ENCODE peak calls at places on chromosomes 4 and X, in nine cellular contexts. X is activated naive CD8-positive, alpha-beta T cell treated with anti-CD3 and anti-CD28 coated beads, Interleukin-2, amount 10 ng/mL, durations not matched to agents 7 days and 5 days; J is left ventricle myocardium superior; K is right cardiac atrium; V is stimulated activated memory B cell treated with anti-CD40 and anti-IgM and Interleukin-4, amounts not matched to agents 10 μg/mL and 1 μg/mL and 100 μg/mL, for 72 hours; H is K562; C is naive thymus-derived CD8-positive, alpha-beta T cell; E is gastroesophageal sphincter; Q is naive thymus-derived CD4-positive, alpha-beta T cell. P is an unnamed sample.

GRCh38 chr4:7788193-7788592 is 151.5 kb downstream of the AFAP1 start:
- ATAC-seq in X (no peak), J (no peak), K (no peak), V (no peak), H (peak), C (no peak), E (no peak), Q (no peak), P (no peak)

GRCh38 chrX:100413231-100413630 is 3.2 kb upstream of the PCDH19 start:
- ATAC-seq in X (no peak), J (peak), K (peak), V (no peak), H (peak), C (peak), E (peak), Q (peak), P (peak)

GRCh38 chr4:113468165-113469022 is 293.1 kb downstream of the CAMK2D start:
- ATAC-seq in X (no peak), J (peak), K (peak), V (peak), H (no peak), C (no peak), E (peak), Q (peak), P (peak)

GRCh38 chrX:13256562-13256961 is 63.3 kb downstream of the ATXN3L start:
- ATAC-seq in X (no peak), J (no peak), K (no peak), V (peak), H (no peak), C (no peak), E (no peak), Q (no peak), P (no peak)

GRCh38 chrX:19332983-19333382 is 10.7 kb upstream of the PDHA1 start:
- ATAC-seq in X (no peak), J (peak), K (peak), V (no peak), H (no peak), C (no peak), E (no peak), Q (no peak), P (no peak)

GRCh38 chr4:68433582-68433981 is 13.7 kb upstream of the TMPRSS11E start:
- ATAC-seq in X (no peak), J (no peak), K (no peak), V (no peak), H (no peak), C (no peak), E (no peak), Q (no peak), P (peak)

GRCh38 chr4:114287079-114287696 is 307.7 kb upstream of the ARSJ start:
- ATAC-seq in X (no peak), J (no peak), K (no peak), V (no peak), H (no peak), C (no peak), E (no peak), Q (no peak), P (peak)

GRCh38 chrX:45202171-45202570 is 1.5 kb upstream of the DIPK2B start:
- ATAC-seq in X (no peak), J (no peak), K (no peak), V (no peak), H (no peak), C (no peak), E (no peak), Q (no peak), P (no peak)

GRCh38 chr4:110306363-110306762 is 107.9 kb upstream of the ELOVL6 start:
- ATAC-seq in X (no peak), J (peak), K (peak), V (no peak), H (no peak), C (no peak), E (no peak), Q (no peak), P (no peak)

GRCh38 chr4:80010316-80010715 is 62.7 kb downstream of the ANTXR2 start:
- ATAC-seq in X (peak), J (no peak), K (no peak), V (no peak), H (no peak), C (no peak), E (no peak), Q (no peak), P (no peak)

GRCh38 chr4:150573534-150573933 is 8.4 kb upstream of the MAB21L2 start:
- ATAC-seq in X (no peak), J (no peak), K (no peak), V (no peak), H (peak), C (no peak), E (no peak), Q (no peak), P (no peak)

GRCh38 chr4:148311493-148311892 is 130.7 kb downstream of the NR3C2 start:
- ATAC-seq in X (no peak), J (no peak), K (no peak), V (no peak), H (no peak), C (no peak), E (no peak), Q (no peak), P (no peak)

GRCh38 chrX:15274946-15275345 is 5.1 kb upstream of the ASB9 start:
- ATAC-seq in X (no peak), J (no peak), K (no peak), V (no peak), H (no peak), C (no peak), E (no peak), Q (no peak), P (no peak)

GRCh38 chrX:48938721-48939416 is 18.5 kb downstream of the OTUD5 start:
- ATAC-seq in X (peak), J (no peak), K (no peak), V (peak), H (no peak), C (peak), E (no peak), Q (peak), P (peak)

GRCh38 chr4:137703225-137703624 is 170.9 kb upstream of the PCDH18 start:
- ATAC-seq in X (no peak), J (peak), K (peak), V (no peak), H (no peak), C (no peak), E (no peak), Q (no peak), P (no peak)

GRCh38 chrX:11470231-11470630 is 177.0 kb downstream of the AMELX start:
- ATAC-seq in X (no peak), J (peak), K (peak), V (no peak), H (no peak), C (no peak), E (peak), Q (no peak), P (no peak)

GRCh38 chr4:84965558-84966381 is 720 bp downstream of the WDFY3 start:
- ATAC-seq in X (peak), J (peak), K (peak), V (peak), H (peak), C (no peak), E (peak), Q (peak), P (peak)

GRCh38 chr4:110164856-110165255 is 33.6 kb downstream of the ELOVL6 start:
- ATAC-seq in X (peak), J (no peak), K (no peak), V (no peak), H (no peak), C (peak), E (no peak), Q (peak), P (peak)

GRCh38 chr4:130026185-130026584 is 930.2 kb downstream of the C4orf33 start:
- ATAC-seq in X (no peak), J (no peak), K (no peak), V (no peak), H (no peak), C (no peak), E (no peak), Q (no peak), P (no peak)

GRCh38 chrX:71171110-71171801 is 26.6 kb downstream of the NLGN3 start:
- ATAC-seq in X (no peak), J (no peak), K (no peak), V (no peak), H (peak), C (no peak), E (no peak), Q (no peak), P (no peak)

GRCh38 chrX:136626237-136626636 is 21.7 kb upstream of the CD40LG start:
- ATAC-seq in X (peak), J (no peak), K (no peak), V (peak), H (no peak), C (no peak), E (no peak), Q (no peak), P (no peak)

GRCh38 chrX:119617511-119618164 is 11.4 kb upstream of the NKRF start:
- ATAC-seq in X (no peak), J (no peak), K (no peak), V (peak), H (no peak), C (no peak), E (no peak), Q (peak), P (no peak)

GRCh38 chr4:121977251-121978168 is 25.6 kb upstream of the TRPC3 start:
- ATAC-seq in X (peak), J (no peak), K (peak), V (peak), H (peak), C (no peak), E (no peak), Q (peak), P (no peak)

GRCh38 chr4:76663794-76664193 is 228.8 kb downstream of the SHROOM3 start:
- ATAC-seq in X (no peak), J (no peak), K (no peak), V (no peak), H (no peak), C (no peak), E (no peak), Q (no peak), P (no peak)

GRCh38 chrX:119482041-119482440 is 13.8 kb downstream of the SLC25A5 start:
- ATAC-seq in X (no peak), J (no peak), K (no peak), V (no peak), H (no peak), C (no peak), E (peak), Q (no peak), P (peak)

GRCh38 chr4:88144866-88145300 is 13.6 kb downstream of the ABCG2 start:
- ATAC-seq in X (no peak), J (no peak), K (no peak), V (no peak), H (no peak), C (no peak), E (no peak), Q (no peak), P (peak)

GRCh38 chr4:72418458-72418857 is 150.6 kb downstream of the ADAMTS3 start:
- ATAC-seq in X (no peak), J (peak), K (peak), V (no peak), H (peak), C (no peak), E (no peak), Q (no peak), P (no peak)

GRCh38 chr4:147498031-147498700 is 17.3 kb downstream of the EDNRA start:
- ATAC-seq in X (no peak), J (no peak), K (no peak), V (no peak), H (no peak), C (no peak), E (no peak), Q (no peak), P (peak)

GRCh38 chr4:82042042-82042441 is 331.7 kb downstream of the HNRNPD start:
- ATAC-seq in X (no peak), J (no peak), K (no peak), V (no peak), H (no peak), C (no peak), E (no peak), Q (no peak), P (no peak)

GRCh38 chr4:7820031-7820825 is 119.4 kb downstream of the AFAP1 start:
- ATAC-seq in X (no peak), J (no peak), K (no peak), V (no peak), H (no peak), C (no peak), E (no peak), Q (no peak), P (no peak)

GRCh38 chr4:140609548-140610425 is 41.0 kb upstream of the UCP1 start:
- ATAC-seq in X (no peak), J (peak), K (peak), V (no peak), H (peak), C (no peak), E (peak), Q (peak), P (peak)

GRCh38 chr4:24794916-24795665 is at the start of gene SOD3:
- ATAC-seq in X (no peak), J (peak), K (peak), V (no peak), H (peak), C (no peak), E (peak), Q (no peak), P (peak)

GRCh38 chr4:112517067-112517588 is 1.1 kb upstream of the NEUROG2 start:
- ATAC-seq in X (no peak), J (no peak), K (no peak), V (no peak), H (no peak), C (no peak), E (no peak), Q (no peak), P (no peak)

GRCh38 chr4:56671860-56672259 is 9.2 kb downstream of the HOPX start:
- ATAC-seq in X (no peak), J (no peak), K (no peak), V (no peak), H (no peak), C (no peak), E (no peak), Q (no peak), P (peak)

GRCh38 chrX:9352243-9352642 is 112.6 kb upstream of the TBL1X start:
- ATAC-seq in X (no peak), J (no peak), K (no peak), V (peak), H (peak), C (no peak), E (no peak), Q (no peak), P (no peak)

GRCh38 chrX:21955398-21956189 is 15.1 kb downstream of the SMS start:
- ATAC-seq in X (no peak), J (no peak), K (no peak), V (no peak), H (no peak), C (no peak), E (no peak), Q (peak), P (no peak)

GRCh38 chr4:37793562-37793961 is 32.9 kb upstream of the PGM2 start:
- ATAC-seq in X (no peak), J (peak), K (peak), V (no peak), H (no peak), C (peak), E (peak), Q (peak), P (peak)

P was measured in esophagus mucosa.